ENCODE peak calls at places on chromosomes 5 and 9, in seven cellular contexts. One of them, this sample, is unnamed.

GRCh38 chr5:57754616-57755015 is 272.0 kb upstream of the ACTBL2 start:
- DNase-seq in mesendoderm: no peak
- DNase-seq in mesenchymal stem cell: no peak
- DNase-seq in trophoblast cell: no peak
- DNase-seq in neuronal stem cell: no peak
- DNase-seq in H1: no peak
- DNase-seq in H9: no peak
- DNase-seq in this sample: peak

GRCh38 chr5:161042862-161043261 is 190.9 kb upstream of the ATP10B start:
- DNase-seq in H9: no peak
- DNase-seq in H1: no peak
- DNase-seq in mesendoderm: no peak
- DNase-seq in trophoblast cell: no peak
- DNase-seq in neuronal stem cell: no peak
- DNase-seq in mesenchymal stem cell: no peak
- DNase-seq in this sample: no peak

GRCh38 chr5:169116961-169117461 is 183.9 kb downstream of the SLIT3 start:
- DNase-seq in mesenchymal stem cell: no peak
- DNase-seq in mesendoderm: peak
- DNase-seq in trophoblast cell: no peak
- DNase-seq in H1: no peak
- DNase-seq in neuronal stem cell: no peak
- DNase-seq in H9: peak
- DNase-seq in this sample: no peak

GRCh38 chr5:140015706-140016105 is 27.4 kb downstream of the NRG2 start:
- DNase-seq in neuronal stem cell: no peak
- DNase-seq in H1: no peak
- DNase-seq in trophoblast cell: no peak
- DNase-seq in mesenchymal stem cell: no peak
- DNase-seq in mesendoderm: no peak
- DNase-seq in H9: no peak
- DNase-seq in this sample: no peak

GRCh38 chr5:97534166-97534565 is 351.1 kb upstream of the RIOK2 start:
- DNase-seq in H9: peak
- DNase-seq in trophoblast cell: peak
- DNase-seq in mesendoderm: peak
- DNase-seq in H1: no peak
- DNase-seq in mesenchymal stem cell: peak
- DNase-seq in neuronal stem cell: peak
- DNase-seq in this sample: peak

GRCh38 chr9:138074516-138074915 is 196.9 kb downstream of the CACNA1B start:
- DNase-seq in trophoblast cell: no peak
- DNase-seq in H9: no peak
- DNase-seq in mesenchymal stem cell: no peak
- DNase-seq in mesendoderm: no peak
- DNase-seq in H1: peak
- DNase-seq in neuronal stem cell: no peak
- DNase-seq in this sample: no peak

GRCh38 chr5:73312146-73312871 is 136.3 kb downstream of the FOXD1 start:
- DNase-seq in mesendoderm: peak
- DNase-seq in trophoblast cell: no peak
- DNase-seq in H1: no peak
- DNase-seq in neuronal stem cell: no peak
- DNase-seq in mesenchymal stem cell: peak
- DNase-seq in H9: peak
- DNase-seq in this sample: peak

GRCh38 chr5:52799358-52799982 is 11.8 kb downstream of the ITGA1 start:
- DNase-seq in mesendoderm: peak
- DNase-seq in mesenchymal stem cell: peak
- DNase-seq in H9: peak
- DNase-seq in trophoblast cell: peak
- DNase-seq in neuronal stem cell: peak
- DNase-seq in H1: no peak
- DNase-seq in this sample: peak

GRCh38 chr5:152673601-152674000 is 268.5 kb upstream of the NMUR2 start:
- DNase-seq in neuronal stem cell: no peak
- DNase-seq in H9: no peak
- DNase-seq in mesendoderm: no peak
- DNase-seq in trophoblast cell: no peak
- DNase-seq in mesenchymal stem cell: no peak
- DNase-seq in H1: no peak
- DNase-seq in this sample: no peak

GRCh38 chr9:89667730-89668129 is 62.9 kb downstream of the GADD45G start:
- DNase-seq in H1: no peak
- DNase-seq in neuronal stem cell: no peak
- DNase-seq in trophoblast cell: no peak
- DNase-seq in mesenchymal stem cell: no peak
- DNase-seq in mesendoderm: peak
- DNase-seq in H9: no peak
- DNase-seq in this sample: no peak

GRCh38 chr5:119269061-119269579 is 86.7 kb upstream of the TNFAIP8 start:
- DNase-seq in H9: peak
- DNase-seq in mesendoderm: peak
- DNase-seq in neuronal stem cell: peak
- DNase-seq in trophoblast cell: peak
- DNase-seq in H1: no peak
- DNase-seq in mesenchymal stem cell: peak
- DNase-seq in this sample: peak

GRCh38 chr5:171483453-171484177 is 64.2 kb downstream of the FGF18 start:
- DNase-seq in H9: no peak
- DNase-seq in trophoblast cell: no peak
- DNase-seq in mesendoderm: no peak
- DNase-seq in neuronal stem cell: no peak
- DNase-seq in mesenchymal stem cell: no peak
- DNase-seq in H1: no peak
- DNase-seq in this sample: peak

GRCh38 chr5:2876183-2876582 is 124.7 kb upstream of the IRX2 start:
- DNase-seq in trophoblast cell: no peak
- DNase-seq in mesenchymal stem cell: no peak
- DNase-seq in H9: peak
- DNase-seq in H1: no peak
- DNase-seq in neuronal stem cell: no peak
- DNase-seq in mesendoderm: no peak
- DNase-seq in this sample: no peak

GRCh38 chr5:172444110-172444510 is 10.2 kb downstream of the SH3PXD2B start:
- DNase-seq in mesenchymal stem cell: peak
- DNase-seq in H9: no peak
- DNase-seq in trophoblast cell: peak
- DNase-seq in neuronal stem cell: no peak
- DNase-seq in H1: no peak
- DNase-seq in mesendoderm: no peak
- DNase-seq in this sample: peak

GRCh38 chr5:144205141-144205551 is 34.5 kb downstream of the KCTD16 start:
- DNase-seq in H1: peak
- DNase-seq in mesenchymal stem cell: peak
- DNase-seq in trophoblast cell: no peak
- DNase-seq in neuronal stem cell: no peak
- DNase-seq in H9: peak
- DNase-seq in mesendoderm: peak
- DNase-seq in this sample: peak

GRCh38 chr5:7756453-7756852 is 94.5 kb downstream of the CFAP90 start:
- DNase-seq in trophoblast cell: no peak
- DNase-seq in mesendoderm: no peak
- DNase-seq in H1: no peak
- DNase-seq in H9: no peak
- DNase-seq in mesenchymal stem cell: no peak
- DNase-seq in neuronal stem cell: no peak
- DNase-seq in this sample: no peak

GRCh38 chr5:54868511-54869483 is 116.6 kb downstream of the ESM1 start:
- DNase-seq in H1: no peak
- DNase-seq in trophoblast cell: no peak
- DNase-seq in mesenchymal stem cell: no peak
- DNase-seq in H9: no peak
- DNase-seq in neuronal stem cell: no peak
- DNase-seq in mesendoderm: no peak
- DNase-seq in this sample: no peak

GRCh38 chr9:110316255-110316921 is 21.3 kb downstream of the TXNDC8 start:
- DNase-seq in mesendoderm: no peak
- DNase-seq in H1: no peak
- DNase-seq in mesenchymal stem cell: peak
- DNase-seq in H9: no peak
- DNase-seq in neuronal stem cell: no peak
- DNase-seq in trophoblast cell: peak
- DNase-seq in this sample: no peak

GRCh38 chr9:136653323-136654064 is 9.2 kb upstream of the EGFL7 start:
- DNase-seq in neuronal stem cell: no peak
- DNase-seq in H9: no peak
- DNase-seq in trophoblast cell: no peak
- DNase-seq in H1: no peak
- DNase-seq in mesendoderm: no peak
- DNase-seq in mesenchymal stem cell: no peak
- DNase-seq in this sample: no peak

GRCh38 chr5:39714036-39714698 is 289.4 kb upstream of the DAB2 start:
- DNase-seq in H1: no peak
- DNase-seq in mesendoderm: peak
- DNase-seq in mesenchymal stem cell: peak
- DNase-seq in trophoblast cell: peak
- DNase-seq in neuronal stem cell: peak
- DNase-seq in H9: peak
- DNase-seq in this sample: peak

GRCh38 chr5:143456952-143457547 is 53.6 kb upstream of the NR3C1 start:
- DNase-seq in H9: no peak
- DNase-seq in trophoblast cell: peak
- DNase-seq in H1: no peak
- DNase-seq in mesenchymal stem cell: peak
- DNase-seq in mesendoderm: no peak
- DNase-seq in neuronal stem cell: no peak
- DNase-seq in this sample: peak

GRCh38 chr5:176771102-176771845 is 39.1 kb upstream of the UNC5A start:
- DNase-seq in mesenchymal stem cell: no peak
- DNase-seq in trophoblast cell: no peak
- DNase-seq in H9: peak
- DNase-seq in neuronal stem cell: no peak
- DNase-seq in H1: no peak
- DNase-seq in mesendoderm: no peak
- DNase-seq in this sample: no peak

GRCh38 chr5:66443462-66444130 is 152.6 kb upstream of the MAST4 start:
- DNase-seq in mesendoderm: no peak
- DNase-seq in neuronal stem cell: no peak
- DNase-seq in trophoblast cell: no peak
- DNase-seq in H1: no peak
- DNase-seq in mesenchymal stem cell: peak
- DNase-seq in H9: no peak
- DNase-seq in this sample: no peak

GRCh38 chr5:172523146-172523745 is 68.9 kb upstream of the SH3PXD2B start:
- DNase-seq in neuronal stem cell: no peak
- DNase-seq in trophoblast cell: no peak
- DNase-seq in mesendoderm: no peak
- DNase-seq in mesenchymal stem cell: no peak
- DNase-seq in H1: no peak
- DNase-seq in H9: no peak
- DNase-seq in this sample: no peak

GRCh38 chr5:33789558-33789957 is 102.2 kb downstream of the ADAMTS12 start:
- DNase-seq in H1: no peak
- DNase-seq in mesenchymal stem cell: peak
- DNase-seq in mesendoderm: no peak
- DNase-seq in neuronal stem cell: no peak
- DNase-seq in trophoblast cell: no peak
- DNase-seq in H9: no peak
- DNase-seq in this sample: no peak
- H3K4me2 ChIP-seq in H1: no peak
- H3K4me2 ChIP-seq in mesenchymal stem cell: no peak
- H3K4me2 ChIP-seq in mesendoderm: no peak
- H3K4me2 ChIP-seq in neuronal stem cell: no peak
- H3K4me2 ChIP-seq in trophoblast cell: no peak
- H3K4me2 ChIP-seq in H9: no peak
- H3K4me2 ChIP-seq in this sample: no peak

GRCh38 chr9:101381833-101382342 is 2.9 kb downstream of the BAAT start:
- DNase-seq in neuronal stem cell: no peak
- DNase-seq in trophoblast cell: no peak
- DNase-seq in mesenchymal stem cell: no peak
- DNase-seq in mesendoderm: no peak
- DNase-seq in H1: no peak
- DNase-seq in H9: no peak
- DNase-seq in this sample: no peak
- H2BK5ac ChIP-seq in neuronal stem cell: no peak
- H2BK5ac ChIP-seq in trophoblast cell: no peak
- H2BK5ac ChIP-seq in mesenchymal stem cell: no peak
- H2BK5ac ChIP-seq in mesendoderm: no peak
- H2BK5ac ChIP-seq in H1: no peak
- H2BK5ac ChIP-seq in H9: no peak
- H2BK5ac ChIP-seq in this sample: no peak

DNA sequence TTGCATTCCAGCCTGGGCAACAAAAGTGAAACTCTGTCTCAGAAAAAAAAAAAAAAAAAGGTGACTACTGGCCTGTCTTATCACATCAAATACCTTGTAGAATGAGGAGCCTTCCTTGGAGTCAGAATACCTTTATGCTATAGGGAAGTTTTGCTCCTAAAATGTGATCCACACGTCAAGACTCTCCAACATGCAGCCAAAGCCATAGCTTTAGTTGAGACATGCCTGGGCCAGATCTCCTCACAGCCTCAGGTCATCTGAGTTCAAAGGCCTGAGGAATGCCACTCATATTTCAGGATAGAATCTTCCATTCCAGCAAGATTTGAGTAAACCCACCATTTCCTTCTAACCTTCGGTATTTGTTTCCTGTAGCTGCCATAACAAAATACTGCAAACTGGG is 13.7 kb upstream of the SOWAHA start:
- DNase-seq in H1: no peak
- DNase-seq in neuronal stem cell: no peak
- DNase-seq in mesendoderm: no peak
- DNase-seq in trophoblast cell: peak
- DNase-seq in H9: no peak
- DNase-seq in mesenchymal stem cell: no peak
- DNase-seq in this sample: no peak
- H2BK120ac ChIP-seq in H1: no peak
- H2BK120ac ChIP-seq in neuronal stem cell: no peak
- H2BK120ac ChIP-seq in mesendoderm: no peak
- H2BK120ac ChIP-seq in trophoblast cell: no peak
- H2BK120ac ChIP-seq in H9: no peak
- H2BK120ac ChIP-seq in mesenchymal stem cell: no peak
- H2BK120ac ChIP-seq in this sample: no peak

GRCh38 chr9:34662544-34663295 is at the start of gene CCL27:
- DNase-seq in H1: no peak
- DNase-seq in H9: no peak
- DNase-seq in mesenchymal stem cell: no peak
- DNase-seq in neuronal stem cell: no peak
- DNase-seq in trophoblast cell: no peak
- DNase-seq in mesendoderm: no peak
- DNase-seq in this sample: no peak
- H3K4me2 ChIP-seq in H1: no peak
- H3K4me2 ChIP-seq in H9: no peak
- H3K4me2 ChIP-seq in mesenchymal stem cell: no peak
- H3K4me2 ChIP-seq in neuronal stem cell: no peak
- H3K4me2 ChIP-seq in trophoblast cell: no peak
- H3K4me2 ChIP-seq in mesendoderm: no peak
- H3K4me2 ChIP-seq in this sample: no peak

This sample was measured in IMR-90.